ENCODE peak calls at places on chromosomes 1 and 21, in four cellular contexts. U is CD4-positive, alpha-beta T cell; Z is left lung; W is MM.1S. G is an unnamed sample.

GRCh38 chr1:101004666-101005065 is 20.9 kb downstream of the DPH5 start:
- DNase-seq in U (no peak), W (no peak), Z (no peak), G (no peak)

GRCh38 chr1:70706381-70707173 is 295.5 kb downstream of the CTH start:
- DNase-seq in W (no peak), Z (peak), U (no peak), G (no peak)

GRCh38 chr1:206736878-206737728 is 33.5 kb upstream of the IL19 start:
- DNase-seq in W (no peak), U (peak), Z (no peak), G (peak)

GRCh38 chr1:87783315-87783714 is 454.6 kb downstream of the LMO4 start:
- DNase-seq in W (no peak), Z (no peak), U (no peak), G (no peak)

GRCh38 chr1:109807822-109808680 is 44.3 kb upstream of the EPS8L3 start:
- DNase-seq in Z (no peak), U (no peak), W (no peak), G (no peak)

GRCh38 chr1:117645343-117645742 is 39.5 kb downstream of the TENT5C start:
- DNase-seq in U (no peak), Z (no peak), W (no peak), G (no peak)

GRCh38 chr1:109802136-109802900 is 38.6 kb upstream of the EPS8L3 start:
- DNase-seq in W (peak), U (peak), Z (no peak), G (peak)

GRCh38 chr1:45922813-45923212 is 119.4 kb downstream of the MAST2 start:
- DNase-seq in U (no peak), Z (no peak), W (no peak), G (no peak)

GRCh38 chr1:41433501-41433900 is 51.0 kb downstream of the EDN2 start:
- DNase-seq in Z (no peak), W (no peak), U (no peak), G (no peak)

GRCh38 chr1:16351449-16351993 is 759 bp downstream of the FBXO42 start:
- DNase-seq in W (no peak), Z (no peak), U (no peak), G (no peak)

GRCh38 chr1:182641561-182641960 is 37.4 kb upstream of the RGS16 start:
- DNase-seq in Z (no peak), W (peak), U (no peak), G (no peak)

GRCh38 chr1:51472349-51472748 is 46.7 kb downstream of the EPS15 start:
- DNase-seq in W (no peak), U (no peak), Z (no peak), G (no peak)

GRCh38 chr21:46323227-46323709 is 402 bp downstream of the C21orf58 start:
- DNase-seq in W (peak), Z (no peak), U (no peak), G (peak)

GRCh38 chr1:205496661-205497060 is 7.8 kb upstream of the CDK18 start:
- DNase-seq in U (no peak), W (no peak), Z (no peak), G (no peak)

GRCh38 chr21:23496729-23497128 is 2110.6 kb downstream of the MRPL39 start:
- DNase-seq in W (peak), Z (no peak), U (no peak), G (no peak)

DNA sequence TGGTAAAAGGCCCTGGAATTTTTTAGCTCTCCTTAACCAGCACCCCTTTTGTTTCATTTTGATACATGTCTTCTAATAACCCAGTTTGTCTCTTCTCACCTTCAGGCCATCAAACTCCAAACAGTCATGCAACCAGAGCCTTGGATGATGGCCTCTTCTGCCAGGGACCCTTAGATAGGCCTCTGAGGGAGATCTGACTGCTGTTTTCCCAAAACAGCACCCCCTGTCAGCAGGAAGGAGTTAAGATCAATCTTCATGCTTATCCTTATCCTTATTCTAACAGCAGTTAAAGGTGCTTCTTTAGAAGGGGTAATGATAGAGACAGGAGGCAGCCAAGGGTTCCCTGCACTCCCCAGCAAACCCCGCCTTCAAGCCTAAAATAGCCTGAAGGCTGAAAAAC is 49.5 kb upstream of the VANGL1 start:
- DNase-seq in Z (no peak), W (no peak), U (no peak), G (no peak)
- TF ChIP-seq CTCF in Z (no peak), W (no peak), U (no peak), G (no peak)

DNA sequence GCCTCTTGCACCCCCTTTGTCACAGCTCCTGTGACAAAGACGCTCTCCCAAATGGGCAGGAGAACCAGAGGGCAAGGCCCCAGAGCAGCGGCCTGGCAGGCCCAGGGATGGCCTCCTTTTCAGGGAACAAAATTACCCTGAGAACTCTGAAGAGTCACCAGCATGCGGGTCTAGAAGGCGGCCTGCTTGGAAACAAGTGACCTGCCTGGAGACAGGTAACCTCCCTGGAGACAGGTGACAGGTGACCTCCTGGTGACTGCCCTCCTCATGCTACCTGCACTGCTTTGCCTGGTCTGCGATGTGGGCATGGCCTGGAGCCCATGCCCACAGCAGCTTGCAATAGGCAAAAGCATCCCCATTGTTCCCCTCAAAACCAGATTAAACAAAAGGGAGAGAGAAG is 86.5 kb upstream of the ZC3H12A start:
- DNase-seq in W (no peak), U (no peak), Z (no peak), G (no peak)
- H3K27ac ChIP-seq in W (no peak), U (no peak), Z (no peak), G (no peak)

GRCh38 chr1:203690730-203691129 is 64.1 kb downstream of the ATP2B4 start:
- DNase-seq in Z (no peak), W (no peak), U (no peak), G (no peak)

GRCh38 chr1:203695116-203695515 is 68.5 kb downstream of the ATP2B4 start:
- DNase-seq in U (no peak), Z (no peak), W (no peak), G (no peak)

GRCh38 chr1:203696673-203697072 is 68.3 kb upstream of the LAX1 start:
- DNase-seq in U (no peak), Z (no peak), W (no peak), G (no peak)

GRCh38 chr1:203691454-203691853 is 64.8 kb downstream of the ATP2B4 start:
- DNase-seq in U (no peak), Z (no peak), W (no peak), G (no peak)

GRCh38 chr1:203692565-203693470 is 66.2 kb downstream of the ATP2B4 start:
- DNase-seq in U (no peak), W (no peak), Z (peak), G (no peak)
- TF ChIP-seq CTCF in U (no peak), W (no peak), Z (no peak), G (no peak)

GRCh38 chr1:161082483-161082882 is 6.9 kb downstream of the NECTIN4 start:
- DNase-seq in W (no peak), U (no peak), Z (no peak), G (no peak)
- H3K27ac ChIP-seq in W (no peak), U (no peak), Z (peak), G (no peak)

GRCh38 chr1:226181996-226182714 is 4.4 kb downstream of the ACBD3 start:
- DNase-seq in W (no peak), U (no peak), Z (no peak), G (no peak)
- TF ChIP-seq CTCF in W (peak), U (no peak), Z (no peak), G (no peak)